ENCODE peak calls at places on chromosome 3, in seven cellular contexts. D is upper lobe of left lung, R is sigmoid colon, U is K562, Q is HCT116, Y is transverse colon, K is H1. P is an unnamed sample. For H3K4me1, the result is how much of the 10 kb centered on the place peaks cover.

GRCh38 chr3:167783781-167784180 is 48.3 kb downstream of the SERPINI1 start:
- DNase-seq in D (no peak), Y (no peak), R (no peak), K (no peak), U (no peak), Q (no peak), P (no peak)

GRCh38 chr3:155065537-155065936 is 14.6 kb upstream of the MME start:
- DNase-seq in D (peak), Q (no peak), R (no peak), U (peak), Y (no peak), K (no peak), P (no peak)

GRCh38 chr3:37320276-37320675 is 145.9 kb upstream of the LRRFIP2 start:
- DNase-seq in R (no peak), Q (no peak), Y (no peak), D (no peak), U (no peak), K (no peak), P (no peak)

GRCh38 chr3:66476852-66477381 is 23.9 kb downstream of the LRIG1 start:
- DNase-seq in Y (peak), Q (no peak), R (peak), K (no peak), D (no peak), U (no peak), P (no peak)

GRCh38 chr3:24237971-24238767 is 256.5 kb downstream of the THRB start:
- DNase-seq in R (no peak), D (peak), U (peak), K (peak), Q (peak), Y (peak), P (no peak)

GRCh38 chr3:46299608-46300460 is 54.1 kb upstream of the CCR2 start:
- DNase-seq in Q (no peak), U (no peak), R (no peak), D (no peak), K (no peak), Y (no peak), P (no peak)

GRCh38 chr3:125440559-125440955 is 65.4 kb upstream of the ZNF148 start:
- DNase-seq in K (peak), Q (no peak), U (peak), R (no peak), D (peak), Y (peak), P (no peak)

GRCh38 chr3:11717301-11717700 is 73.6 kb upstream of the VGLL4 start:
- DNase-seq in R (no peak), Q (no peak), D (no peak), K (no peak), Y (no peak), U (no peak), P (no peak)

GRCh38 chr3:24318668-24319287 is 175.9 kb downstream of the THRB start:
- DNase-seq in Y (no peak), U (no peak), K (no peak), D (no peak), R (no peak), Q (no peak), P (no peak)

GRCh38 chr3:58422756-58423324 is 10.8 kb downstream of the PDHB start:
- DNase-seq in K (no peak), Q (no peak), U (peak), R (no peak), Y (no peak), D (no peak), P (no peak)

GRCh38 chr3:87225659-87226058 is 1.4 kb upstream of the CHMP2B start:
- DNase-seq in D (peak), U (no peak), Q (no peak), Y (peak), K (no peak), R (peak), P (no peak)
- TF ChIP-seq POLR2AphosphoS5 in D (no peak), U (no peak), Q (no peak), Y (no peak), K (no peak), R (no peak), P (no peak)

GRCh38 chr3:128806588-128806987 is 72.8 kb upstream of the ACAD9 start:
- DNase-seq in U (no peak), D (no peak), R (no peak), K (no peak), Y (no peak), Q (no peak), P (no peak)
- H3K4me1 ChIP-seq in U (under half), D (under half), R (under half), K (under half), Y (under half), Q (under half), P (under half)

GRCh38 chr3:132596326-132596725 is 744 bp upstream of the ACKR4 start:
- DNase-seq in R (no peak), K (no peak), U (no peak), D (no peak), Y (no peak), Q (no peak), P (no peak)

GRCh38 chr3:132592211-132592610 is 4.9 kb upstream of the ACKR4 start:
- DNase-seq in Q (no peak), R (no peak), U (no peak), D (no peak), K (no peak), Y (no peak), P (no peak)

GRCh38 chr3:132595036-132595435 is 2.0 kb upstream of the ACKR4 start:
- DNase-seq in Y (no peak), R (no peak), Q (no peak), D (no peak), U (no peak), K (no peak), P (no peak)

GRCh38 chr3:132593950-132594328 is 3.1 kb upstream of the ACKR4 start:
- DNase-seq in U (no peak), Q (no peak), R (no peak), K (no peak), Y (no peak), D (no peak), P (no peak)

GRCh38 chr3:132593241-132593949 is 3.7 kb upstream of the ACKR4 start:
- DNase-seq in U (no peak), D (no peak), Q (no peak), Y (no peak), K (no peak), R (no peak), P (no peak)
- H3K4me3 ChIP-seq in U (no peak), D (no peak), Q (no peak), Y (no peak), K (no peak), R (no peak), P (no peak)

GRCh38 chr3:188002626-188003138 is 151.3 kb upstream of the LPP start:
- DNase-seq in Y (no peak), Q (no peak), U (no peak), R (no peak), D (no peak), K (no peak), P (no peak)
- TF ChIP-seq POLR2AphosphoS5 in Y (no peak), Q (no peak), U (no peak), R (no peak), D (no peak), K (no peak), P (no peak)

P was measured in vagina.